ENCODE peak calls at places on chromosomes 5 and 9, in four cellular contexts. One of them, this sample, is unnamed.

GRCh38 chr9:91424403-91425176 is 958 bp upstream of the NFIL3 start:
- DNase-seq in GM12878: no peak
- DNase-seq in H1: no peak
- DNase-seq in K562: peak
- DNase-seq in this sample: peak

GRCh38 chr5:89043676-89044075 is 160.7 kb upstream of the MEF2C start:
- DNase-seq in GM12878: no peak
- DNase-seq in H1: no peak
- DNase-seq in K562: peak
- DNase-seq in this sample: peak

GRCh38 chr9:90607701-90608122 is 34.9 kb downstream of the DIRAS2 start:
- DNase-seq in GM12878: no peak
- DNase-seq in H1: no peak
- DNase-seq in K562: no peak
- DNase-seq in this sample: no peak

GRCh38 chr9:130874783-130875182 is 21.8 kb downstream of the QRFP start:
- DNase-seq in GM12878: no peak
- DNase-seq in H1: no peak
- DNase-seq in K562: no peak
- DNase-seq in this sample: no peak

GRCh38 chr5:180596668-180597231 is 5.5 kb upstream of the SCGB3A1 start:
- DNase-seq in GM12878: no peak
- DNase-seq in H1: no peak
- DNase-seq in K562: no peak
- DNase-seq in this sample: no peak

GRCh38 chr9:101495810-101496209 is 37.8 kb upstream of the RNF20 start:
- DNase-seq in GM12878: no peak
- DNase-seq in H1: no peak
- DNase-seq in K562: no peak
- DNase-seq in this sample: no peak

GRCh38 chr5:52605992-52606321 is 181.8 kb upstream of the ITGA1 start:
- DNase-seq in GM12878: no peak
- DNase-seq in H1: no peak
- DNase-seq in K562: no peak
- DNase-seq in this sample: no peak

GRCh38 chr9:110936252-110936651 is 102.0 kb downstream of the LPAR1 start:
- DNase-seq in GM12878: no peak
- DNase-seq in H1: no peak
- DNase-seq in K562: no peak
- DNase-seq in this sample: no peak

GRCh38 chr5:78745985-78746384 is 97.4 kb upstream of the LHFPL2 start:
- DNase-seq in GM12878: no peak
- DNase-seq in H1: no peak
- DNase-seq in K562: no peak
- DNase-seq in this sample: no peak

GRCh38 chr9:136138566-136138965 is 19.9 kb upstream of the TMEM250 start:
- DNase-seq in GM12878: no peak
- DNase-seq in H1: peak
- DNase-seq in K562: peak
- DNase-seq in this sample: peak

GRCh38 chr5:154286557-154286956 is 96.0 kb downstream of the GALNT10 start:
- DNase-seq in GM12878: no peak
- DNase-seq in H1: no peak
- DNase-seq in K562: no peak
- DNase-seq in this sample: peak

GRCh38 chr5:8329773-8330172 is 460.8 kb downstream of the MTRR start:
- DNase-seq in GM12878: no peak
- DNase-seq in H1: no peak
- DNase-seq in K562: no peak
- DNase-seq in this sample: no peak

GRCh38 chr5:373710-374602 is 52.4 kb downstream of the AHRR start:
- DNase-seq in GM12878: no peak
- DNase-seq in H1: no peak
- DNase-seq in K562: peak
- DNase-seq in this sample: no peak

GRCh38 chr9:2291980-2292704 is 277.0 kb downstream of the SMARCA2 start:
- DNase-seq in GM12878: no peak
- DNase-seq in H1: no peak
- DNase-seq in K562: no peak
- DNase-seq in this sample: no peak

GRCh38 chr5:33074548-33074947 is 363.4 kb downstream of the NPR3 start:
- DNase-seq in GM12878: no peak
- DNase-seq in H1: no peak
- DNase-seq in K562: no peak
- DNase-seq in this sample: no peak

GRCh38 chr9:123599781-123600180 is 243.8 kb downstream of the CRB2 start:
- DNase-seq in GM12878: no peak
- DNase-seq in H1: no peak
- DNase-seq in K562: no peak
- DNase-seq in this sample: no peak

GRCh38 chr5:178296066-178296465 is 63.5 kb upstream of the PHYKPL start:
- DNase-seq in GM12878: no peak
- DNase-seq in H1: no peak
- DNase-seq in K562: no peak
- DNase-seq in this sample: no peak

GRCh38 chr9:91245432-91246313 is 116.0 kb downstream of the AUH start:
- DNase-seq in GM12878: no peak
- DNase-seq in H1: no peak
- DNase-seq in K562: peak
- DNase-seq in this sample: no peak

GRCh38 chr5:74326571-74327338 is 313.8 kb downstream of the ENC1 start:
- DNase-seq in GM12878: peak
- DNase-seq in H1: no peak
- DNase-seq in K562: peak
- DNase-seq in this sample: peak

GRCh38 chr5:131980696-131981095 is 30.8 kb downstream of the ACSL6 start:
- DNase-seq in GM12878: no peak
- DNase-seq in H1: no peak
- DNase-seq in K562: no peak
- DNase-seq in this sample: no peak

GRCh38 chr9:4375424-4376195 is 75.7 kb upstream of the GLIS3 start:
- DNase-seq in GM12878: no peak
- DNase-seq in H1: no peak
- DNase-seq in K562: no peak
- DNase-seq in this sample: no peak

GRCh38 chr9:69229367-69229766 is 55.3 kb downstream of the TJP2 start:
- DNase-seq in GM12878: no peak
- DNase-seq in H1: no peak
- DNase-seq in K562: no peak
- DNase-seq in this sample: no peak

GRCh38 chr5:177329883-177330282 is 18.2 kb upstream of the MXD3 start:
- DNase-seq in GM12878: no peak
- DNase-seq in H1: no peak
- DNase-seq in K562: no peak
- DNase-seq in this sample: no peak

GRCh38 chr5:12250454-12250853 is 346.2 kb upstream of the CTNND2 start:
- DNase-seq in GM12878: no peak
- DNase-seq in H1: no peak
- DNase-seq in K562: no peak
- DNase-seq in this sample: no peak

GRCh38 chr5:56900858-56901578 is 8.4 kb upstream of the SETD9 start:
- DNase-seq in GM12878: no peak
- DNase-seq in H1: no peak
- DNase-seq in K562: peak
- DNase-seq in this sample: peak

GRCh38 chr9:35996358-35996970 is 38.5 kb upstream of the OR2S2 start:
- DNase-seq in GM12878: no peak
- DNase-seq in H1: peak
- DNase-seq in K562: no peak
- DNase-seq in this sample: no peak

GRCh38 chr5:8417316-8418048 is 548.5 kb downstream of the MTRR start:
- DNase-seq in GM12878: no peak
- DNase-seq in H1: no peak
- DNase-seq in K562: no peak
- DNase-seq in this sample: no peak

GRCh38 chr5:93381057-93381456 is 200.0 kb downstream of the NR2F1-AS1 start:
- DNase-seq in GM12878: no peak
- DNase-seq in H1: no peak
- DNase-seq in K562: no peak
- DNase-seq in this sample: no peak

GRCh38 chr5:139061856-139062255 is 136.3 kb downstream of the SIL1 start:
- DNase-seq in GM12878: no peak
- DNase-seq in H1: no peak
- DNase-seq in K562: no peak
- DNase-seq in this sample: no peak

GRCh38 chr5:76789991-76790571 is 28.7 kb upstream of the F2RL1 start:
- DNase-seq in GM12878: no peak
- DNase-seq in H1: no peak
- DNase-seq in K562: no peak
- DNase-seq in this sample: no peak

GRCh38 chr9:31740705-31741104 is 643.7 kb upstream of the ACO1 start:
- DNase-seq in GM12878: no peak
- DNase-seq in H1: no peak
- DNase-seq in K562: no peak
- DNase-seq in this sample: no peak

GRCh38 chr9:135476981-135477380 is 2.6 kb upstream of the PPP1R26 start:
- DNase-seq in GM12878: no peak
- DNase-seq in H1: no peak
- DNase-seq in K562: no peak
- DNase-seq in this sample: peak

GRCh38 chr9:123544007-123544827 is 188.2 kb downstream of the CRB2 start:
- DNase-seq in GM12878: no peak
- DNase-seq in H1: no peak
- DNase-seq in K562: peak
- DNase-seq in this sample: peak

GRCh38 chr9:113590991-113591898 is 127.7 kb downstream of the RGS3 start:
- DNase-seq in GM12878: no peak
- DNase-seq in H1: peak
- DNase-seq in K562: peak
- DNase-seq in this sample: peak

DNA sequence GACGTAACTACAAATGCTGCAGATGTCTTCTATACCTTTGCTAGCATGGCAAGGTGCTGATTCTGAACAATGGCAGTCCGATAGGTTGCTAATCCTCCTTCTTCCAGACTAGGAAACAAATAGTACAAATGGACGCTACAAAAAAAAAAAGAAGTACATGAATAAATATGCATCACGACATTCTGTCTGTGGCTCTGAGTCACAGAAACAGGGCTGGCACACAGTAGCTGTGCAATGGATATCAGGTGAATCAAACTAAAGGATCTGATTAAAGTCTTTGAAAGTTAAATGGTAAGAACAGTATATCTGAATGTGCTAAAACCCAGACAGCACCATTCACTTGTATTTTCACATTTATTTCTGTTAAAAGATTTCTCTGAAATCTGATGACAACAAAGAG is 96.2 kb downstream of the DROSHA start:
- DNase-seq in GM12878: no peak
- DNase-seq in H1: no peak
- DNase-seq in K562: no peak
- DNase-seq in this sample: no peak
- TF ChIP-seq MAX in GM12878: no peak
- TF ChIP-seq MAX in H1: no peak
- TF ChIP-seq MAX in K562: no peak
- TF ChIP-seq MAX in this sample: no peak

GRCh38 chr5:67693956-67694564 is 497.5 kb upstream of the CD180 start:
- DNase-seq in GM12878: no peak
- DNase-seq in H1: no peak
- DNase-seq in K562: no peak
- DNase-seq in this sample: no peak
- TF ChIP-seq EP300 in GM12878: no peak
- TF ChIP-seq EP300 in H1: no peak
- TF ChIP-seq EP300 in K562: no peak
- TF ChIP-seq EP300 in this sample: no peak

GRCh38 chr9:93953492-93954435 is 1.4 kb downstream of the BARX1 start:
- DNase-seq in GM12878: no peak
- DNase-seq in H1: no peak
- DNase-seq in K562: no peak
- DNase-seq in this sample: no peak

GRCh38 chr9:93952784-93953491 is 2.2 kb downstream of the BARX1 start:
- DNase-seq in GM12878: no peak
- DNase-seq in H1: no peak
- DNase-seq in K562: no peak
- DNase-seq in this sample: no peak

GRCh38 chr9:93956183-93956784 is 1.1 kb upstream of the BARX1 start:
- DNase-seq in GM12878: no peak
- DNase-seq in H1: no peak
- DNase-seq in K562: no peak
- DNase-seq in this sample: no peak

GRCh38 chr9:93954436-93955355 is at the start of gene BARX1:
- DNase-seq in GM12878: no peak
- DNase-seq in H1: no peak
- DNase-seq in K562: no peak
- DNase-seq in this sample: no peak

GRCh38 chr9:93955356-93956182 is 414 bp upstream of the BARX1 start:
- DNase-seq in GM12878: no peak
- DNase-seq in H1: no peak
- DNase-seq in K562: no peak
- DNase-seq in this sample: no peak
- TF ChIP-seq EZH2 in GM12878: no peak
- TF ChIP-seq EZH2 in H1: peak
- TF ChIP-seq EZH2 in K562: no peak
- TF ChIP-seq EZH2 in this sample: no peak

DNA sequence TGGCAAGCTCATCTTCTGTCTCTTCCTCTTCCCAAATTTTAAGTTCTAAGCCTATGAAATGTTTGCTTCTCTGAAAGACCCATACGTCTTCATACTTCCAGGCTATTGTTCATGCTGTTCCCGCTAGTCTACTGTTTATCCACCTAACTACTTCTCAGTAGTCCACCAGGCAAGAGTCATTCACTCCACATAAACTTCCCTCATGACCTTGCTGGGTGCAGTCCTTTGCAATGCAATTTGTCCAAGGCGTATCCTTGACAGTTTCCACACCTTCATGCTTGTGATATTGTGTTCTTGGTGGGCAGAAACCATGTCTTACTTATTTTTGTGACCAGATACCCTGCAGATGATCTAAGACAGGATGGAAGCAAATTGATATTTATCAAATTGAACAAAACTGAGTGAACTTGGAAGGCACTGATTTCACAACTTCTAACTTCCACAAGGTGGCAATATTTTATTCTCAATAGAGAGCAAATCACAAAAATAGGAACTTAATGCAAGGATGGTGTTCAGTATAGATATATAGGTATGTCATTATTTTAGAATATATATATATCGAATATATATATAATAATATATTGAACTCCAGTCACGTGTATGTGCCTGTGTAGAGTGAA is 30.3 kb downstream of the TYRP1 start:
- DNase-seq in GM12878: no peak
- DNase-seq in H1: no peak
- DNase-seq in K562: no peak
- DNase-seq in this sample: peak
- TF ChIP-seq MAX in GM12878: no peak
- TF ChIP-seq MAX in H1: no peak
- TF ChIP-seq MAX in K562: no peak
- TF ChIP-seq MAX in this sample: no peak

This sample was measured in HepG2.